ENCODE peak calls at places on chromosome 1, in six cellular contexts. One of them, this sample, is unnamed.

GRCh38 chr1:188170446-188170845 is 1341.7 kb downstream of the PLA2G4A start:
- DNase-seq in NT2/D1: no peak
- DNase-seq in NCI-H1694: peak; percentile 89
- DNase-seq in Daoy: no peak
- DNase-seq in GM13976: no peak
- DNase-seq in foreskin keratinocyte: no peak
- DNase-seq in this sample: no peak

GRCh38 chr1:201356701-201357100 is 20.8 kb downstream of the TNNT2 start:
- DNase-seq in NT2/D1: no peak
- DNase-seq in NCI-H1694: no peak
- DNase-seq in Daoy: no peak
- DNase-seq in GM13976: no peak
- DNase-seq in foreskin keratinocyte: no peak
- DNase-seq in this sample: no peak

GRCh38 chr1:34928066-34928864 is 1.2 kb downstream of the DLGAP3 start:
- DNase-seq in NT2/D1: no peak
- DNase-seq in NCI-H1694: no peak
- DNase-seq in Daoy: no peak
- DNase-seq in GM13976: no peak
- DNase-seq in foreskin keratinocyte: no peak
- DNase-seq in this sample: no peak

GRCh38 chr1:57839067-57839466 is 415.2 kb upstream of the DAB1 start:
- DNase-seq in NT2/D1: no peak
- DNase-seq in NCI-H1694: no peak
- DNase-seq in Daoy: peak; percentile 65
- DNase-seq in GM13976: no peak
- DNase-seq in foreskin keratinocyte: no peak
- DNase-seq in this sample: no peak

GRCh38 chr1:16043521-16043920 is at the start of gene CLCNKB:
- DNase-seq in NT2/D1: no peak
- DNase-seq in NCI-H1694: no peak
- DNase-seq in Daoy: no peak
- DNase-seq in GM13976: no peak
- DNase-seq in foreskin keratinocyte: no peak
- DNase-seq in this sample: no peak

GRCh38 chr1:16348414-16349182 is 3.7 kb downstream of the FBXO42 start:
- DNase-seq in NT2/D1: no peak
- DNase-seq in NCI-H1694: no peak
- DNase-seq in Daoy: no peak
- DNase-seq in GM13976: no peak
- DNase-seq in foreskin keratinocyte: no peak
- DNase-seq in this sample: peak; percentile 62

GRCh38 chr1:119080586-119080985 is 59.9 kb downstream of the WARS2 start:
- DNase-seq in NT2/D1: peak; percentile 71
- DNase-seq in NCI-H1694: no peak
- DNase-seq in Daoy: peak; percentile 98
- DNase-seq in GM13976: no peak
- DNase-seq in foreskin keratinocyte: peak; percentile 62
- DNase-seq in this sample: peak; percentile 40

GRCh38 chr1:118636004-118636403 is 352.1 kb downstream of the TBX15 start:
- DNase-seq in NT2/D1: no peak
- DNase-seq in NCI-H1694: no peak
- DNase-seq in Daoy: no peak
- DNase-seq in GM13976: no peak
- DNase-seq in foreskin keratinocyte: no peak
- DNase-seq in this sample: no peak

GRCh38 chr1:19220991-19221390 is 10.9 kb upstream of the UBR4 start:
- DNase-seq in NT2/D1: no peak
- DNase-seq in NCI-H1694: no peak
- DNase-seq in Daoy: no peak
- DNase-seq in GM13976: no peak
- DNase-seq in foreskin keratinocyte: no peak
- DNase-seq in this sample: no peak

GRCh38 chr1:167617100-167617949 is 12.7 kb upstream of the RCSD1 start:
- DNase-seq in NT2/D1: no peak
- DNase-seq in NCI-H1694: no peak
- DNase-seq in Daoy: no peak
- DNase-seq in GM13976: no peak
- DNase-seq in foreskin keratinocyte: peak; percentile 90
- DNase-seq in this sample: peak; percentile 57

GRCh38 chr1:4396571-4396970 is 257.8 kb upstream of the AJAP1 start:
- DNase-seq in NT2/D1: no peak
- DNase-seq in NCI-H1694: no peak
- DNase-seq in Daoy: no peak
- DNase-seq in GM13976: no peak
- DNase-seq in foreskin keratinocyte: no peak
- DNase-seq in this sample: no peak

GRCh38 chr1:49346767-49347349 is 570.2 kb upstream of the BEND5 start:
- DNase-seq in NT2/D1: no peak
- DNase-seq in NCI-H1694: no peak
- DNase-seq in Daoy: no peak
- DNase-seq in GM13976: no peak
- DNase-seq in foreskin keratinocyte: no peak
- DNase-seq in this sample: no peak

GRCh38 chr1:184792450-184792969 is 37.9 kb upstream of the EDEM3 start:
- DNase-seq in NT2/D1: no peak
- DNase-seq in NCI-H1694: no peak
- DNase-seq in Daoy: peak; percentile 97
- DNase-seq in GM13976: no peak
- DNase-seq in foreskin keratinocyte: peak; percentile 90
- DNase-seq in this sample: peak; percentile 88

GRCh38 chr1:180231506-180232420 is 1.7 kb downstream of the LHX4 start:
- DNase-seq in NT2/D1: no peak
- DNase-seq in NCI-H1694: no peak
- DNase-seq in Daoy: peak; percentile 62
- DNase-seq in GM13976: no peak
- DNase-seq in foreskin keratinocyte: no peak
- DNase-seq in this sample: no peak

GRCh38 chr1:110237406-110238152 is 27.5 kb downstream of the KCNC4 start:
- DNase-seq in NT2/D1: no peak
- DNase-seq in NCI-H1694: peak; percentile 29
- DNase-seq in Daoy: no peak
- DNase-seq in GM13976: no peak
- DNase-seq in foreskin keratinocyte: no peak
- DNase-seq in this sample: no peak

GRCh38 chr1:119141020-119141424 is 569 bp upstream of the WARS2 start:
- DNase-seq in NT2/D1: peak; percentile 25
- DNase-seq in NCI-H1694: peak; percentile 27
- DNase-seq in Daoy: peak; percentile 52
- DNase-seq in GM13976: no peak
- DNase-seq in foreskin keratinocyte: peak; percentile 4
- DNase-seq in this sample: no peak

GRCh38 chr1:175537571-175537970 is 205.8 kb downstream of the TNR start:
- DNase-seq in NT2/D1: no peak
- DNase-seq in NCI-H1694: peak; percentile 45
- DNase-seq in Daoy: no peak
- DNase-seq in GM13976: no peak
- DNase-seq in foreskin keratinocyte: no peak
- DNase-seq in this sample: no peak

GRCh38 chr1:181635108-181635507 is 151.8 kb downstream of the CACNA1E start:
- DNase-seq in NT2/D1: no peak
- DNase-seq in NCI-H1694: no peak
- DNase-seq in Daoy: no peak
- DNase-seq in GM13976: no peak
- DNase-seq in foreskin keratinocyte: no peak
- DNase-seq in this sample: no peak

GRCh38 chr1:35857830-35858229 is 25.2 kb upstream of the AGO1 start:
- DNase-seq in NT2/D1: peak; percentile 47
- DNase-seq in NCI-H1694: no peak
- DNase-seq in Daoy: no peak
- DNase-seq in GM13976: peak; percentile 29
- DNase-seq in foreskin keratinocyte: no peak
- DNase-seq in this sample: no peak

GRCh38 chr1:168709407-168709891 is 19.6 kb downstream of the DPT start:
- DNase-seq in NT2/D1: no peak
- DNase-seq in NCI-H1694: no peak
- DNase-seq in Daoy: peak; percentile 95
- DNase-seq in GM13976: no peak
- DNase-seq in foreskin keratinocyte: peak; percentile 68
- DNase-seq in this sample: peak; percentile 50

GRCh38 chr1:207745285-207745684 is 6.6 kb upstream of the CD46 start:
- DNase-seq in NT2/D1: no peak
- DNase-seq in NCI-H1694: no peak
- DNase-seq in Daoy: no peak
- DNase-seq in GM13976: no peak
- DNase-seq in foreskin keratinocyte: no peak
- DNase-seq in this sample: no peak

GRCh38 chr1:87252406-87252805 is 76.3 kb upstream of the LMO4 start:
- DNase-seq in NT2/D1: no peak
- DNase-seq in NCI-H1694: no peak
- DNase-seq in Daoy: peak; percentile 28
- DNase-seq in GM13976: no peak
- DNase-seq in foreskin keratinocyte: no peak
- DNase-seq in this sample: no peak

GRCh38 chr1:28412731-28413130 is 43.2 kb downstream of the PHACTR4 start:
- DNase-seq in NT2/D1: no peak
- DNase-seq in NCI-H1694: no peak
- DNase-seq in Daoy: peak; percentile 19
- DNase-seq in GM13976: no peak
- DNase-seq in foreskin keratinocyte: no peak
- DNase-seq in this sample: no peak

GRCh38 chr1:107964397-107965111 is 426 bp downstream of the VAV3 start:
- DNase-seq in NT2/D1: peak; percentile 11
- DNase-seq in NCI-H1694: no peak
- DNase-seq in Daoy: peak; percentile 54
- DNase-seq in GM13976: peak; percentile 45
- DNase-seq in foreskin keratinocyte: peak; percentile 35
- DNase-seq in this sample: peak; percentile 34

GRCh38 chr1:53278294-53278693 is 40.0 kb upstream of the MAGOH start:
- DNase-seq in NT2/D1: no peak
- DNase-seq in NCI-H1694: peak; percentile 69
- DNase-seq in Daoy: peak; percentile 36
- DNase-seq in GM13976: peak; percentile 87
- DNase-seq in foreskin keratinocyte: no peak
- DNase-seq in this sample: peak; percentile 70

GRCh38 chr1:204725821-204726448 is 40.4 kb upstream of the LRRN2 start:
- DNase-seq in NT2/D1: no peak
- DNase-seq in NCI-H1694: no peak
- DNase-seq in Daoy: peak; percentile 42
- DNase-seq in GM13976: peak; percentile 6
- DNase-seq in foreskin keratinocyte: peak; percentile 54
- DNase-seq in this sample: peak; percentile 73

GRCh38 chr1:239387304-239388231 is 1.2 kb downstream of the CHRM3 start:
- DNase-seq in NT2/D1: no peak
- DNase-seq in NCI-H1694: no peak
- DNase-seq in Daoy: peak; percentile 54
- DNase-seq in GM13976: no peak
- DNase-seq in foreskin keratinocyte: no peak
- DNase-seq in this sample: no peak

GRCh38 chr1:155012052-155012546 is 9.5 kb downstream of the ZBTB7B start:
- DNase-seq in NT2/D1: peak; percentile 89
- DNase-seq in NCI-H1694: no peak
- DNase-seq in Daoy: peak; percentile 58
- DNase-seq in GM13976: no peak
- DNase-seq in foreskin keratinocyte: no peak
- DNase-seq in this sample: peak; percentile 76

GRCh38 chr1:107378602-107379265 is 237.9 kb downstream of the NTNG1 start:
- DNase-seq in NT2/D1: no peak
- DNase-seq in NCI-H1694: no peak
- DNase-seq in Daoy: no peak
- DNase-seq in GM13976: no peak
- DNase-seq in foreskin keratinocyte: no peak
- DNase-seq in this sample: no peak

GRCh38 chr1:64898107-64898861 is 68.1 kb downstream of the JAK1 start:
- DNase-seq in NT2/D1: peak; percentile 81
- DNase-seq in NCI-H1694: peak; percentile 57
- DNase-seq in Daoy: peak; percentile 97
- DNase-seq in GM13976: peak; percentile 55
- DNase-seq in foreskin keratinocyte: peak; percentile 90
- DNase-seq in this sample: peak; percentile 78

GRCh38 chr1:27556781-27557595 is 47.0 kb downstream of the AHDC1 start:
- DNase-seq in NT2/D1: peak; percentile 97
- DNase-seq in NCI-H1694: peak; percentile 42
- DNase-seq in Daoy: peak; percentile 96
- DNase-seq in GM13976: peak; percentile 95
- DNase-seq in foreskin keratinocyte: peak; percentile 89
- DNase-seq in this sample: peak; percentile 95

This sample was measured in RWPE1.